ENCODE peak calls at places on chromosomes 2 and 18, in five cellular contexts. One of them, this sample, is unnamed.

GRCh38 chr2:7940120-7940386 is 741.8 kb upstream of the ID2 start:
- DNase-seq in NB4: no peak
- DNase-seq in NCI-H2171 treated with DMSO at 0.1 percent for 48 hours: no peak
- DNase-seq in EL: no peak
- DNase-seq in NCI-H446: no peak
- DNase-seq in this sample: no peak

GRCh38 chr2:138504546-138505239 is 3.1 kb downstream of the SPOPL start:
- DNase-seq in NCI-H2171 treated with DMSO at 0.1 percent for 48 hours: no peak
- DNase-seq in NB4: peak
- DNase-seq in NCI-H446: no peak
- DNase-seq in EL: no peak
- DNase-seq in this sample: no peak

GRCh38 chr2:41940715-41941114 is 107.1 kb upstream of the PKDCC start:
- DNase-seq in NCI-H2171 treated with DMSO at 0.1 percent for 48 hours: no peak
- DNase-seq in NCI-H446: no peak
- DNase-seq in EL: no peak
- DNase-seq in NB4: no peak
- DNase-seq in this sample: no peak

GRCh38 chr2:239193925-239194687 is 206.7 kb downstream of the HDAC4 start:
- DNase-seq in EL: no peak
- DNase-seq in NB4: no peak
- DNase-seq in NCI-H446: no peak
- DNase-seq in NCI-H2171 treated with DMSO at 0.1 percent for 48 hours: no peak
- DNase-seq in this sample: no peak

GRCh38 chr2:26722911-26723310 is 30.4 kb downstream of the KCNK3 start:
- DNase-seq in NCI-H446: no peak
- DNase-seq in EL: no peak
- DNase-seq in NB4: no peak
- DNase-seq in NCI-H2171 treated with DMSO at 0.1 percent for 48 hours: no peak
- DNase-seq in this sample: no peak

GRCh38 chr2:72031346-72032115 is 116.1 kb downstream of the CYP26B1 start:
- DNase-seq in NCI-H446: no peak
- DNase-seq in EL: no peak
- DNase-seq in NB4: no peak
- DNase-seq in NCI-H2171 treated with DMSO at 0.1 percent for 48 hours: no peak
- DNase-seq in this sample: peak

GRCh38 chr2:18752667-18753422 is 163.5 kb upstream of the NT5C1B start:
- DNase-seq in NCI-H446: no peak
- DNase-seq in EL: no peak
- DNase-seq in NCI-H2171 treated with DMSO at 0.1 percent for 48 hours: peak
- DNase-seq in NB4: peak
- DNase-seq in this sample: no peak

GRCh38 chr2:58204195-58204959 is 36.7 kb downstream of the FANCL start:
- DNase-seq in NCI-H446: no peak
- DNase-seq in NCI-H2171 treated with DMSO at 0.1 percent for 48 hours: no peak
- DNase-seq in NB4: no peak
- DNase-seq in EL: no peak
- DNase-seq in this sample: no peak

GRCh38 chr2:84297155-84297554 is 161.9 kb downstream of the SUCLG1 start:
- DNase-seq in NB4: no peak
- DNase-seq in NCI-H2171 treated with DMSO at 0.1 percent for 48 hours: no peak
- DNase-seq in EL: peak
- DNase-seq in NCI-H446: no peak
- DNase-seq in this sample: no peak

GRCh38 chr18:37524546-37525301 is 40.9 kb downstream of the CELF4 start:
- DNase-seq in NCI-H446: no peak
- DNase-seq in NB4: no peak
- DNase-seq in EL: no peak
- DNase-seq in NCI-H2171 treated with DMSO at 0.1 percent for 48 hours: no peak
- DNase-seq in this sample: no peak

GRCh38 chr2:45024600-45025291 is 15.5 kb upstream of the SIX2 start:
- DNase-seq in NCI-H446: peak
- DNase-seq in NCI-H2171 treated with DMSO at 0.1 percent for 48 hours: peak
- DNase-seq in NB4: peak
- DNase-seq in EL: peak
- DNase-seq in this sample: no peak

GRCh38 chr2:184681642-184682321 is 83.5 kb downstream of the ZNF804A start:
- DNase-seq in NCI-H2171 treated with DMSO at 0.1 percent for 48 hours: no peak
- DNase-seq in EL: no peak
- DNase-seq in NB4: no peak
- DNase-seq in NCI-H446: no peak
- DNase-seq in this sample: no peak

GRCh38 chr2:1674766-1675397 is 69.4 kb downstream of the PXDN start:
- DNase-seq in NCI-H446: no peak
- DNase-seq in EL: no peak
- DNase-seq in NCI-H2171 treated with DMSO at 0.1 percent for 48 hours: no peak
- DNase-seq in NB4: no peak
- DNase-seq in this sample: no peak

GRCh38 chr2:20822535-20823490 is at the start of gene LDAH:
- DNase-seq in NCI-H446: peak
- DNase-seq in NB4: peak
- DNase-seq in NCI-H2171 treated with DMSO at 0.1 percent for 48 hours: peak
- DNase-seq in EL: peak
- DNase-seq in this sample: peak

GRCh38 chr2:215447673-215448081 is 11.8 kb upstream of the FN1 start:
- DNase-seq in EL: no peak
- DNase-seq in NCI-H2171 treated with DMSO at 0.1 percent for 48 hours: no peak
- DNase-seq in NCI-H446: no peak
- DNase-seq in NB4: no peak
- DNase-seq in this sample: no peak

GRCh38 chr18:24923138-24923537 is 428.8 kb downstream of the ZNF521 start:
- DNase-seq in NB4: no peak
- DNase-seq in EL: no peak
- DNase-seq in NCI-H446: no peak
- DNase-seq in NCI-H2171 treated with DMSO at 0.1 percent for 48 hours: no peak
- DNase-seq in this sample: no peak

GRCh38 chr2:234840336-234840735 is 111.5 kb upstream of the SH3BP4 start:
- DNase-seq in EL: peak
- DNase-seq in NB4: no peak
- DNase-seq in NCI-H2171 treated with DMSO at 0.1 percent for 48 hours: no peak
- DNase-seq in NCI-H446: peak
- DNase-seq in this sample: no peak

GRCh38 chr2:23655862-23656596 is 270.9 kb downstream of the ATAD2B start:
- DNase-seq in EL: no peak
- DNase-seq in NB4: no peak
- DNase-seq in NCI-H446: peak
- DNase-seq in NCI-H2171 treated with DMSO at 0.1 percent for 48 hours: peak
- DNase-seq in this sample: no peak

GRCh38 chr2:239190346-239190745 is 210.5 kb downstream of the HDAC4 start:
- DNase-seq in NCI-H2171 treated with DMSO at 0.1 percent for 48 hours: no peak
- DNase-seq in NB4: no peak
- DNase-seq in NCI-H446: no peak
- DNase-seq in EL: no peak
- DNase-seq in this sample: no peak

GRCh38 chr2:223459328-223459939 is 142.7 kb downstream of the SCG2 start:
- DNase-seq in NCI-H2171 treated with DMSO at 0.1 percent for 48 hours: peak
- DNase-seq in EL: peak
- DNase-seq in NB4: peak
- DNase-seq in NCI-H446: peak
- DNase-seq in this sample: no peak

GRCh38 chr2:196934672-196935071 is 8.2 kb upstream of the PGAP1 start:
- DNase-seq in NCI-H2171 treated with DMSO at 0.1 percent for 48 hours: no peak
- DNase-seq in NB4: no peak
- DNase-seq in NCI-H446: no peak
- DNase-seq in EL: no peak
- DNase-seq in this sample: no peak

GRCh38 chr2:196660264-196660663 is 20.7 kb downstream of the CCDC150 start:
- DNase-seq in NB4: no peak
- DNase-seq in EL: peak
- DNase-seq in NCI-H446: no peak
- DNase-seq in NCI-H2171 treated with DMSO at 0.1 percent for 48 hours: no peak
- DNase-seq in this sample: no peak

GRCh38 chr18:80023173-80023572 is 11.1 kb upstream of the RBFA start:
- DNase-seq in NB4: peak
- DNase-seq in NCI-H446: no peak
- DNase-seq in EL: no peak
- DNase-seq in NCI-H2171 treated with DMSO at 0.1 percent for 48 hours: no peak
- DNase-seq in this sample: no peak

GRCh38 chr2:19078709-19079108 is 279.7 kb downstream of the OSR1 start:
- DNase-seq in NB4: no peak
- DNase-seq in NCI-H2171 treated with DMSO at 0.1 percent for 48 hours: no peak
- DNase-seq in NCI-H446: no peak
- DNase-seq in EL: no peak
- DNase-seq in this sample: no peak

GRCh38 chr2:113219889-113220641 is 46.3 kb downstream of the PSD4 start:
- DNase-seq in EL: peak
- DNase-seq in NCI-H2171 treated with DMSO at 0.1 percent for 48 hours: no peak
- DNase-seq in NB4: peak
- DNase-seq in NCI-H446: no peak
- DNase-seq in this sample: no peak

GRCh38 chr2:45743531-45744391 is 92.3 kb downstream of the PRKCE start:
- DNase-seq in NCI-H446: no peak
- DNase-seq in EL: peak
- DNase-seq in NCI-H2171 treated with DMSO at 0.1 percent for 48 hours: no peak
- DNase-seq in NB4: no peak
- DNase-seq in this sample: no peak

GRCh38 chr18:22203892-22204536 is 34.6 kb downstream of the GATA6 start:
- DNase-seq in NB4: no peak
- DNase-seq in NCI-H2171 treated with DMSO at 0.1 percent for 48 hours: no peak
- DNase-seq in EL: no peak
- DNase-seq in NCI-H446: no peak
- DNase-seq in this sample: no peak

GRCh38 chr18:2855560-2856350 is 8.9 kb downstream of the EMILIN2 start:
- DNase-seq in NCI-H2171 treated with DMSO at 0.1 percent for 48 hours: no peak
- DNase-seq in NB4: peak
- DNase-seq in EL: no peak
- DNase-seq in NCI-H446: no peak
- DNase-seq in this sample: no peak

GRCh38 chr18:45730832-45731545 is 7.0 kb downstream of the SLC14A1 start:
- DNase-seq in NCI-H2171 treated with DMSO at 0.1 percent for 48 hours: no peak
- DNase-seq in NCI-H446: no peak
- DNase-seq in EL: peak
- DNase-seq in NB4: no peak
- DNase-seq in this sample: no peak

GRCh38 chr18:76911440-76911839 is 89.1 kb downstream of the ZNF236 start:
- DNase-seq in EL: no peak
- DNase-seq in NCI-H446: no peak
- DNase-seq in NCI-H2171 treated with DMSO at 0.1 percent for 48 hours: no peak
- DNase-seq in NB4: no peak
- DNase-seq in this sample: no peak

GRCh38 chr2:45119038-45119437 is 109.8 kb upstream of the SIX2 start:
- DNase-seq in NCI-H2171 treated with DMSO at 0.1 percent for 48 hours: no peak
- DNase-seq in NB4: no peak
- DNase-seq in EL: peak
- DNase-seq in NCI-H446: no peak
- DNase-seq in this sample: peak

This sample was measured in esophagus muscularis mucosa.